ENCODE peak calls at places on chromosomes 6 and 20, in six cellular contexts. U is PC-9; D is stomach; K is transverse colon; Y is CD4-positive, alpha-beta memory T cell; N is upper lobe of left lung. I is an unnamed sample. For H3K4me1, the result is how much of the 10 kb centered on the place peaks cover.

GRCh38 chr6:119137194-119138072 is 59.0 kb upstream of the FAM184A start:
- DNase-seq in U (no peak), D (no peak), K (no peak), Y (no peak), N (no peak), I (no peak)

GRCh38 chr6:5728726-5729434 is 277.8 kb downstream of the NRN1 start:
- DNase-seq in U (peak), D (no peak), K (no peak), Y (no peak), N (peak), I (no peak)

GRCh38 chr6:27839303-27840081 is 72.7 kb downstream of the OR2B2 start:
- DNase-seq in U (no peak), D (peak), K (peak), Y (peak), N (peak), I (no peak)

GRCh38 chr20:61907081-61907891 is 158.4 kb downstream of the TAF4 start:
- DNase-seq in U (no peak), D (no peak), K (no peak), Y (no peak), N (no peak), I (no peak)

GRCh38 chr6:44353336-44353735 is 10.9 kb downstream of the SPATS1 start:
- DNase-seq in U (no peak), D (no peak), K (peak), Y (no peak), N (no peak), I (no peak)

GRCh38 chr6:56757585-56757984 is 114.9 kb upstream of the DST start:
- DNase-seq in U (no peak), D (peak), K (peak), Y (no peak), N (peak), I (no peak)

GRCh38 chr6:133309579-133309978 is 68.4 kb downstream of the EYA4 start:
- DNase-seq in U (no peak), D (no peak), K (no peak), Y (no peak), N (no peak), I (no peak)

GRCh38 chr20:57329608-57330221 is at the start of gene SPO11:
- DNase-seq in U (no peak), D (no peak), K (no peak), Y (no peak), N (no peak), I (no peak)

GRCh38 chr6:165059032-165059431 is 250.4 kb downstream of the C6orf118 start:
- DNase-seq in U (no peak), D (no peak), K (no peak), Y (no peak), N (no peak), I (no peak)

GRCh38 chr6:150004783-150005717 is 20.3 kb downstream of the RAET1L start:
- DNase-seq in U (peak), D (peak), K (peak), Y (peak), N (peak), I (peak)

GRCh38 chr6:37582309-37582708 is 82.6 kb upstream of the CCDC167 start:
- DNase-seq in U (peak), D (no peak), K (no peak), Y (no peak), N (no peak), I (no peak)

GRCh38 chr20:54103067-54103761 is 32.8 kb upstream of the BCAS1 start:
- DNase-seq in U (peak), D (peak), K (peak), Y (peak), N (peak), I (peak)

GRCh38 chr20:63310265-63310971 is 17.4 kb downstream of the COL20A1 start:
- DNase-seq in U (no peak), D (no peak), K (no peak), Y (no peak), N (no peak), I (no peak)

GRCh38 chr20:54350415-54350814 is 125.0 kb upstream of the DOK5 start:
- DNase-seq in U (no peak), D (no peak), K (no peak), Y (no peak), N (peak), I (no peak)

GRCh38 chr6:35312076-35312762 is 14.6 kb downstream of the DEF6 start:
- DNase-seq in U (no peak), D (no peak), K (no peak), Y (no peak), N (no peak), I (no peak)

GRCh38 chr6:35311390-35312075 is 13.9 kb downstream of the DEF6 start:
- DNase-seq in U (no peak), D (no peak), K (peak), Y (peak), N (peak), I (no peak)

GRCh38 chr6:35309611-35310264 is 12.1 kb downstream of the DEF6 start:
- DNase-seq in U (no peak), D (no peak), K (no peak), Y (no peak), N (no peak), I (no peak)

GRCh38 chr6:35310265-35310831 is 12.7 kb downstream of the DEF6 start:
- DNase-seq in U (no peak), D (no peak), K (no peak), Y (no peak), N (no peak), I (no peak)

GRCh38 chr6:35312763-35313125 is 15.1 kb downstream of the DEF6 start:
- DNase-seq in U (no peak), D (no peak), K (no peak), Y (no peak), N (no peak), I (no peak)
- H3K4me3 ChIP-seq in U (no peak), D (no peak), K (no peak), Y (no peak), N (no peak), I (peak)

GRCh38 chr20:50294164-50295088 is 103.8 kb downstream of the CEBPB start:
- DNase-seq in U (no peak), D (no peak), K (no peak), Y (no peak), N (no peak), I (no peak)

GRCh38 chr20:50291428-50292323 is 101.0 kb downstream of the CEBPB start:
- DNase-seq in U (no peak), D (no peak), K (no peak), Y (no peak), N (no peak), I (no peak)

GRCh38 chr20:50290815-50291214 is 100.2 kb downstream of the CEBPB start:
- DNase-seq in U (no peak), D (no peak), K (no peak), Y (no peak), N (no peak), I (no peak)

GRCh38 chr20:50293244-50294139 is 102.9 kb downstream of the CEBPB start:
- DNase-seq in U (no peak), D (no peak), K (no peak), Y (no peak), N (no peak), I (no peak)

DNA sequence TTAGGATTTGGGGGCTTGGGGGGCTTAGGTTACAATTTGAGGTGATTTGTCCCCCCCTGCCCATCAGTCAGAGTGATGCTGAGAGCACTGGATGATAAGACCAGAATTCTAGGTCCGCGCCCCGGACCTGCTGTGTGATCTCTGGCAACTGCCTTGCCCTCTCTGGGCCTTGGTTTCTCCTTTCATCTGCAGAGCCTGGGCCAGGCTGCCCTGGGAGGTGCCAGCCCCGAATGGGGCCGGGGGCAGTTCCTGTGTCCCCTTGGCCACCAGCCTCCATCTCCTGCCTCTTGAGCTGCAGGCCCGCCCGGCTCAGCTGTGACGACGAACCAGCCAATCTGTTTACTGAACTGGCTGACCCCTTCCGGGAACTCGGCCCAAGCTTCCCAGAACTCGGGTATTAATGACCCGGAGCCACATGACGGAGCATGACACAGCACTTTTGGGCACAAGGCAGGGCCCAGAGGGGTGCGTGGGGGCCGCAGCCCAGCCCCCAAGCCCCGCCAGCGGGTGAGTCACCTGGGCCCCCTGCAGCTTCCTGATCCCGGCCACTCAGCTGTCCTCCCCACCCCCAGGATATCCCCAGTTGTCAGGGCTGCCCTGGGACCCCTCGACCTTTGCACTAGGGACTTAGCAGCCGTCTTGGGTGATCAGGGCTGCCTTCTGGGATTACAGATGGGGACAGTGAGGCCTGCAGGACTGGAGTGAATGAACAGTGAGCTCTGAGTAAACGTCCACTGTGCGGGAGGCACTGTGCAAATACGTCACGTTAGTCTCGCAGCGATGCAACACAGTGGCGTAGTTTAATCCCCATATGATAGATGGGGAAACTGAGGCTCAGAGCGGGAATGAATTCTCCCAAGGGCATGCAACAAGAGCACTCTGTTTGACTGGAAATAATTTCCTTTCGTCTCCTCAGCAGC is 102.0 kb downstream of the CEBPB start:
- DNase-seq in U (peak), D (peak), K (peak), Y (no peak), N (peak), I (no peak)
- H3K27ac ChIP-seq in U (peak), D (peak), K (peak), Y (no peak), N (peak), I (peak)

GRCh38 chr20:31698243-31698802 is 24.3 kb downstream of the BCL2L1 start:
- DNase-seq in U (no peak), D (no peak), K (no peak), Y (no peak), N (no peak), I (no peak)
- H3K4me1 ChIP-seq in U (half or more), D (half or more), K (half or more), Y (half or more), N (half or more), I (under half)

DNA sequence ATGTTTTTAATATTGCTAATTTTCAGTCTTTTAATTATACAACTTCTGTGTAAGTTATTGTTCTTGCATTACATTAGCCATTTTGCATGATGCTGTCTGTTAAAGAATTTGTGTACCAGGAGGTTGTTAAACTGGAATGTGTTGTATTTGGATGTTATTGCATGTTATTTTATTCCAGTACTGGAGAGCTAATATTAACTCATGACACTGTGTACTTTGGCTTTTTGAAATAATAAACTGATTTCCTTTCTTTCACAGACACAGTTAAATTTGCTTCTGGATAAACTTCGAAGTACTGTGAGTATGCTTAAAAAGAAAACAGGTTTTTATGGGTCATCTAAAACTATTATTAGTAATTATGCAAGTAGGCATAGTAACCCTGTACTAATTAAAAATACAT is 121.3 kb downstream of the MYO6 start:
- DNase-seq in U (no peak), D (no peak), K (no peak), Y (no peak), N (no peak), I (no peak)
- H3K4me3 ChIP-seq in U (no peak), D (no peak), K (no peak), Y (no peak), N (no peak), I (no peak)

GRCh38 chr6:97282238-97282725 is 734 bp downstream of the MMS22L start:
- DNase-seq in U (no peak), D (no peak), K (no peak), Y (no peak), N (no peak), I (no peak)

GRCh38 chr6:97282726-97283617 is at the start of gene MMS22L:
- DNase-seq in U (peak), D (peak), K (peak), Y (peak), N (peak), I (peak)

GRCh38 chr6:97275809-97276208 is 7.2 kb downstream of the MMS22L start:
- DNase-seq in U (no peak), D (no peak), K (no peak), Y (no peak), N (no peak), I (no peak)

GRCh38 chr6:97280766-97281165 is 2.2 kb downstream of the MMS22L start:
- DNase-seq in U (no peak), D (no peak), K (no peak), Y (no peak), N (no peak), I (no peak)
- H3K27ac ChIP-seq in U (no peak), D (no peak), K (no peak), Y (no peak), N (no peak), I (no peak)

GRCh38 chr6:110556317-110557115 is 80.1 kb upstream of the SLC22A16 start:
- DNase-seq in U (no peak), D (no peak), K (no peak), Y (no peak), N (no peak), I (no peak)
- H3K4me1 ChIP-seq in U (under half), D (under half), K (under half), Y (under half), N (under half), I (under half)

GRCh38 chr6:106094261-106094963 is 8.3 kb downstream of the PRDM1 start:
- DNase-seq in U (no peak), D (no peak), K (no peak), Y (peak), N (no peak), I (no peak)
- H3K4me3 ChIP-seq in U (no peak), D (no peak), K (no peak), Y (peak), N (no peak), I (no peak)

GRCh38 chr6:42197574-42198362 is 3.0 kb upstream of the GUCA1B start:
- DNase-seq in U (no peak), D (peak), K (no peak), Y (peak), N (no peak), I (no peak)
- H3K27ac ChIP-seq in U (no peak), D (no peak), K (no peak), Y (no peak), N (no peak), I (peak)

GRCh38 chr20:4815618-4816017 is 93.9 kb downstream of the PRND start:
- DNase-seq in U (no peak), D (no peak), K (no peak), Y (no peak), N (no peak), I (no peak)

GRCh38 chr20:4813839-4814695 is 92.4 kb downstream of the PRND start:
- DNase-seq in U (no peak), D (no peak), K (peak), Y (peak), N (peak), I (peak)

GRCh38 chr20:4814696-4815252 is 93.1 kb downstream of the PRND start:
- DNase-seq in U (no peak), D (peak), K (peak), Y (peak), N (peak), I (peak)

GRCh38 chr20:4819901-4820300 is 98.2 kb downstream of the PRND start:
- DNase-seq in U (no peak), D (no peak), K (no peak), Y (no peak), N (no peak), I (no peak)

GRCh38 chr20:4817230-4817671 is 95.5 kb downstream of the PRND start:
- DNase-seq in U (no peak), D (no peak), K (no peak), Y (no peak), N (no peak), I (no peak)
- H3K4me1 ChIP-seq in U (under half), D (under half), K (under half), Y (half or more), N (half or more), I (half or more)